ENCODE peak calls at places on chromosomes 5 and 9, in five cellular contexts. I, Q, V, H and A are unnamed samples.

GRCh38 chr5:81717815-81718214 is 33.1 kb downstream of the SSBP2 start:
- DNase-seq in I (no peak), Q (no peak), V (no peak), H (no peak), A (no peak)

GRCh38 chr5:16727937-16728336 is 111.1 kb upstream of the RETREG1 start:
- DNase-seq in I (no peak), Q (no peak), V (no peak), H (no peak), A (no peak)

GRCh38 chr5:76755779-76756637 is 40.1 kb downstream of the F2R start:
- DNase-seq in I (no peak), Q (no peak), V (peak), H (no peak), A (no peak)

GRCh38 chr5:150541895-150542294 is 34.0 kb downstream of the NDST1 start:
- DNase-seq in I (no peak), Q (no peak), V (peak), H (no peak), A (no peak)

GRCh38 chr9:111984075-111984802 is 87.6 kb downstream of the UGCG start:
- DNase-seq in I (no peak), Q (no peak), V (no peak), H (no peak), A (no peak)

GRCh38 chr5:174723979-174724483 is 351 bp upstream of the MSX2 start:
- DNase-seq in I (peak), Q (no peak), V (no peak), H (no peak), A (peak)

GRCh38 chr5:144566747-144567415 is 396.2 kb downstream of the KCTD16 start:
- DNase-seq in I (no peak), Q (no peak), V (no peak), H (no peak), A (no peak)

GRCh38 chr9:113309204-113309813 is 6.1 kb upstream of the RNF183 start:
- DNase-seq in I (peak), Q (peak), V (peak), H (no peak), A (peak)

GRCh38 chr9:92986175-92987110 is 39.1 kb downstream of the FGD3 start:
- DNase-seq in I (no peak), Q (peak), V (no peak), H (no peak), A (no peak)

GRCh38 chr5:21654-22233 is 70.2 kb upstream of the PLEKHG4B start:
- DNase-seq in I (peak), Q (no peak), V (no peak), H (no peak), A (no peak)

GRCh38 chr9:123724211-123724831 is 205.6 kb downstream of the DENND1A start:
- DNase-seq in I (no peak), Q (no peak), V (no peak), H (no peak), A (peak)

GRCh38 chr5:17308326-17309065 is 91.1 kb downstream of the BASP1 start:
- DNase-seq in I (no peak), Q (no peak), V (no peak), H (no peak), A (no peak)

GRCh38 chr5:141913560-141913959 is 10.1 kb upstream of the DELE1 start:
- DNase-seq in I (no peak), Q (no peak), V (no peak), H (no peak), A (no peak)

GRCh38 chr5:103929310-103930003 is 366.9 kb upstream of the NUDT12 start:
- DNase-seq in I (no peak), Q (no peak), V (no peak), H (no peak), A (no peak)

GRCh38 chr9:88737876-88738275 is 202.9 kb downstream of the NXNL2 start:
- DNase-seq in I (no peak), Q (no peak), V (no peak), H (no peak), A (no peak)

GRCh38 chr5:3199941-3200340 is 395.7 kb upstream of the IRX1 start:
- DNase-seq in I (no peak), Q (no peak), V (no peak), H (no peak), A (no peak)

DNA sequence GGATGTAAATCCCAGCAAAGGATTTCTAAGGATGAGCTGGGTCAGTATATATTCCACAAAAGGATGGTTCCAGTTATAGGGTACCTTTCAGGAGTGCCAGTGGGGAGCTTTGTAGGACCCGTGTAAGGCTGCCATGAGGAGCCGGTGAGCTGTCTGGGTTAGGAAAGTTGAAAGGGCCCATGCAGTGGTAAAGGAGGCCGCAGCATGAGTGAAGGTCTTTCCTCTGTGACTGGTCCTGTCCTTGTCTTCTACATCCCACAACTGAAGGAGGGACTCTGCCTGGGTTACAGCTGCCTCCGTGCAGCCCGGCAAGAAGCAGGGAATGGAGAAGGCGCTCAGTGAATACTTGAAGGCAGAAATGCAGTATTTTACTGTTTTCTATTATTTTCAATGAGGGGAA is 58.9 kb downstream of the HSPA4 start:
- DNase-seq in I (no peak), Q (no peak), V (no peak), H (no peak), A (no peak)
- TF ChIP-seq JUND in I (no peak), Q (no peak), V (no peak), H (no peak), A (no peak)

DNA sequence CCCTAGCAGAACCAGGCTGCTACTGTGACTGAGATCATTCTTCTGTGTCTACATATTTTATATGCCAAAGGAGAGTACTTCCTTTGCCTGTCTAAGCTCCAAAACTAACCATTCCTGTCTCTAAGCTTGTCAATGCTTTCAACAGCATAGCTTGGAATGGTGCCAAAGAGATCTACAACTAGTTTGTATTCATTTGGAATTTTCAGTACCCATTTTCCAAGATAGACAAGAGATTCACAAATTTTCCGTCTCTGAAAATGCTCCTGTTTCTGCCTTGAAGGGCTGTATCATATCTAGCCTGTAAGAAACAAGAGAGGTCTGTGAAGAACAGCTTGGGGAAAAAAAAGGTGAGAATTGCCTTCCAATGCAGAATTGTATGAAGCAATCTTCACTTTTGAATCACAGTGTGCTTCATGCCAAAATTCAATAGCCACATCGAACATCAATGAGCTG is 334.4 kb upstream of the ACTBL2 start:
- DNase-seq in I (no peak), Q (no peak), V (no peak), H (no peak), A (peak)
- TF ChIP-seq JUND in I (no peak), Q (no peak), V (no peak), H (no peak), A (no peak)

GRCh38 chr9:32954642-32955041 is 46.8 kb downstream of the APTX start:
- DNase-seq in I (no peak), Q (no peak), V (peak), H (no peak), A (no peak)
- TF ChIP-seq JUND in I (no peak), Q (no peak), V (no peak), H (no peak), A (no peak)

GRCh38 chr9:14313951-14314423 is at the start of gene NFIB:
- DNase-seq in I (no peak), Q (peak), V (peak), H (no peak), A (no peak)
- TF ChIP-seq JUND in I (no peak), Q (no peak), V (no peak), H (no peak), A (no peak)

GRCh38 chr5:145912019-145912418 is 24.4 kb upstream of the SH3RF2 start:
- DNase-seq in I (no peak), Q (no peak), V (no peak), H (no peak), A (no peak)

GRCh38 chr5:145906401-145906800 is 30.0 kb upstream of the SH3RF2 start:
- DNase-seq in I (no peak), Q (no peak), V (no peak), H (no peak), A (no peak)

GRCh38 chr5:145904743-145905142 is 31.6 kb upstream of the SH3RF2 start:
- DNase-seq in I (no peak), Q (no peak), V (no peak), H (no peak), A (no peak)

GRCh38 chr5:145911164-145911563 is 25.2 kb upstream of the SH3RF2 start:
- DNase-seq in I (no peak), Q (no peak), V (no peak), H (no peak), A (no peak)

DNA sequence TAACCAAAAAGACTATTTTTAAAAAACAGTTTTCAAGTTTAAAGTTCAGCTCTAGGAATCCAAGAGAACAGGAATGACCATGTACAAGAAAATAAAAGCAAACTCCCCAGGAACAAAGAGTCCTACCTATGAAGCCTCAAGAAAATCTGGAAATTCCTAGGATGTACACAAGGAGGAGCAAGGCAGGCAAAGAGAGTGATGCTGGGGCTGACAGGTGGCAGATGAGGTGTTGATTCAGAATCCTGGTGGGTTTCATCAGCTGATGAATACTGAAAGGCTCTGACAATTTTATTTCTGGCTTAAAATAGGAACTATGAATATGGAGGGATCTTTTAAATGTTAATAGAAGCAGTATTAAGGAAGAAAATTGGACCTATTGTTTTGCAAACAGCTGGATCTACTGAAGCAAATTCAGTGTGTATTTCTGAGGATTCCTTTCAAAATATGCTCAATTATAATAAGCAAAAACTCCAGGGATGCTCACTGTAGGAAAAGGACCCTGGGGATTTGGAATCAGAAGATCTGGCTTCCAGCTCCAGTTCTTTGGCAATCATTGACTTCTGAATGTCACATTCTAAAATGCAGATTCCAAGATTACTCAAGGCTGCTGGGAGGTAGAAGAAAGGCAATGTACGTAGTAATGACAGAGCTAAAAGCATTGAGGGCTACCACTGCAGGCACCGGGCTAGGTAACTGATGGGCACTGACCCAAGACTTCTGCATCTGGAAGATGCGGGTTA is 28.0 kb upstream of the SH3RF2 start:
- DNase-seq in I (peak), Q (no peak), V (no peak), H (no peak), A (no peak)
- TF ChIP-seq JUND in I (no peak), Q (no peak), V (no peak), H (no peak), A (no peak)